ENCODE peak calls at places on chromosomes 5 and 9, in ten cellular contexts. One of them, this sample, is unnamed.
A peak's percentile ranks its signal among the peaks of the same experiment; 100 is the strongest.

GRCh38 chr9:81242866-81243265 is 446.5 kb downstream of the TLE1 start:
- DNase-seq in nucleus accumbens: no peak
- DNase-seq in NCI-H2081: no peak
- DNase-seq in GM06990: no peak
- DNase-seq in BE2C: no peak
- DNase-seq in GM12891: no peak
- DNase-seq in H9: no peak
- DNase-seq in HT-29: no peak
- DNase-seq in AG08395: no peak
- DNase-seq in lower lobe of right lung: no peak
- DNase-seq in this sample: no peak

GRCh38 chr5:158410976-158411375 is 552.0 kb upstream of the CLINT1 start:
- DNase-seq in NCI-H2081: no peak
- DNase-seq in GM06990: no peak
- DNase-seq in BE2C: no peak
- DNase-seq in nucleus accumbens: no peak
- DNase-seq in GM12891: no peak
- DNase-seq in H9: no peak
- DNase-seq in HT-29: no peak
- DNase-seq in lower lobe of right lung: no peak
- DNase-seq in AG08395: peak; percentile 52
- DNase-seq in this sample: no peak

GRCh38 chr5:23717486-23717885 is 210.1 kb downstream of the PRDM9 start:
- DNase-seq in NCI-H2081: no peak
- DNase-seq in nucleus accumbens: no peak
- DNase-seq in H9: no peak
- DNase-seq in GM12891: no peak
- DNase-seq in BE2C: no peak
- DNase-seq in AG08395: no peak
- DNase-seq in HT-29: no peak
- DNase-seq in GM06990: no peak
- DNase-seq in lower lobe of right lung: no peak
- DNase-seq in this sample: no peak

GRCh38 chr9:27437652-27438373 is 86.3 kb upstream of the IFNK start:
- DNase-seq in GM12891: no peak
- DNase-seq in H9: no peak
- DNase-seq in nucleus accumbens: no peak
- DNase-seq in BE2C: no peak
- DNase-seq in lower lobe of right lung: no peak
- DNase-seq in GM06990: no peak
- DNase-seq in AG08395: no peak
- DNase-seq in NCI-H2081: no peak
- DNase-seq in HT-29: no peak
- DNase-seq in this sample: no peak

GRCh38 chr5:108101816-108102215 is 280.1 kb downstream of the FBXL17 start:
- DNase-seq in lower lobe of right lung: no peak
- DNase-seq in H9: no peak
- DNase-seq in HT-29: no peak
- DNase-seq in AG08395: no peak
- DNase-seq in GM12891: no peak
- DNase-seq in NCI-H2081: no peak
- DNase-seq in nucleus accumbens: peak; percentile 18
- DNase-seq in GM06990: no peak
- DNase-seq in BE2C: no peak
- DNase-seq in this sample: no peak

GRCh38 chr9:91758491-91758981 is 191.5 kb downstream of the ROR2 start:
- DNase-seq in H9: peak; percentile 83
- DNase-seq in NCI-H2081: peak; percentile 30
- DNase-seq in AG08395: peak; percentile 67
- DNase-seq in GM12891: peak; percentile 35
- DNase-seq in BE2C: peak; percentile 76
- DNase-seq in GM06990: peak; percentile 30
- DNase-seq in lower lobe of right lung: no peak
- DNase-seq in HT-29: peak; percentile 62
- DNase-seq in nucleus accumbens: no peak
- DNase-seq in this sample: peak; percentile 12

GRCh38 chr9:33921967-33922895 is 105.3 kb downstream of the UBE2R2 start:
- DNase-seq in GM12891: peak; percentile 49
- DNase-seq in HT-29: peak; percentile 45
- DNase-seq in NCI-H2081: peak; percentile 26
- DNase-seq in BE2C: peak; percentile 60
- DNase-seq in H9: peak; percentile 70
- DNase-seq in lower lobe of right lung: no peak
- DNase-seq in AG08395: peak; percentile 48
- DNase-seq in GM06990: no peak
- DNase-seq in nucleus accumbens: no peak
- DNase-seq in this sample: no peak

GRCh38 chr9:89941875-89942274 is 337.1 kb downstream of the GADD45G start:
- DNase-seq in GM12891: no peak
- DNase-seq in AG08395: peak; percentile 62
- DNase-seq in nucleus accumbens: no peak
- DNase-seq in NCI-H2081: peak; percentile 15
- DNase-seq in BE2C: no peak
- DNase-seq in H9: no peak
- DNase-seq in GM06990: no peak
- DNase-seq in lower lobe of right lung: no peak
- DNase-seq in HT-29: no peak
- DNase-seq in this sample: no peak

GRCh38 chr5:88045931-88046461 is 222.6 kb downstream of the TMEM161B start:
- DNase-seq in GM06990: no peak
- DNase-seq in H9: no peak
- DNase-seq in NCI-H2081: peak; percentile 57
- DNase-seq in nucleus accumbens: peak; percentile 42
- DNase-seq in AG08395: no peak
- DNase-seq in lower lobe of right lung: no peak
- DNase-seq in HT-29: no peak
- DNase-seq in BE2C: no peak
- DNase-seq in GM12891: no peak
- DNase-seq in this sample: no peak

GRCh38 chr9:98359569-98359968 is 104.1 kb upstream of the TBC1D2 start:
- DNase-seq in BE2C: no peak
- DNase-seq in GM12891: no peak
- DNase-seq in lower lobe of right lung: no peak
- DNase-seq in nucleus accumbens: no peak
- DNase-seq in GM06990: no peak
- DNase-seq in H9: no peak
- DNase-seq in AG08395: no peak
- DNase-seq in NCI-H2081: no peak
- DNase-seq in HT-29: no peak
- DNase-seq in this sample: no peak

GRCh38 chr5:133309981-133310630 is 258.3 kb downstream of the HSPA4 start:
- DNase-seq in lower lobe of right lung: no peak
- DNase-seq in BE2C: no peak
- DNase-seq in AG08395: no peak
- DNase-seq in nucleus accumbens: no peak
- DNase-seq in H9: no peak
- DNase-seq in NCI-H2081: no peak
- DNase-seq in HT-29: no peak
- DNase-seq in GM06990: no peak
- DNase-seq in GM12891: no peak
- DNase-seq in this sample: no peak

GRCh38 chr5:44774279-44774880 is 34.4 kb upstream of the MRPS30 start:
- DNase-seq in HT-29: peak; percentile 60
- DNase-seq in BE2C: no peak
- DNase-seq in GM12891: no peak
- DNase-seq in nucleus accumbens: no peak
- DNase-seq in AG08395: peak; percentile 63
- DNase-seq in GM06990: no peak
- DNase-seq in H9: no peak
- DNase-seq in lower lobe of right lung: no peak
- DNase-seq in NCI-H2081: peak; percentile 68
- DNase-seq in this sample: peak; percentile 83

GRCh38 chr5:127076730-127077129 is 3.4 kb upstream of the C5orf63 start:
- DNase-seq in nucleus accumbens: no peak
- DNase-seq in H9: no peak
- DNase-seq in lower lobe of right lung: no peak
- DNase-seq in NCI-H2081: no peak
- DNase-seq in GM06990: no peak
- DNase-seq in BE2C: no peak
- DNase-seq in GM12891: no peak
- DNase-seq in HT-29: no peak
- DNase-seq in AG08395: no peak
- DNase-seq in this sample: no peak

This sample was measured in NCI-H748 treated with DMSO at 0.1 percent for 48 hours.